ENCODE peak calls at places on chromosomes 16 and 17, in eight cellular contexts. X is SK-N-SH, Q is A549, R is HCT116, T is Panc1, S is K562, I is GM12878, B is HL-60. E is an unnamed sample.

GRCh38 chr17:77503293-77503655 is 362.5 kb downstream of the SEC14L1 start:
- DNase-seq in S (no peak), B (no peak), R (no peak), I (no peak), X (peak; percentile 41), T (no peak), Q (no peak), E (no peak)

GRCh38 chr17:7021993-7022778 is 664 bp upstream of the BCL6B start:
- DNase-seq in Q (peak; percentile 95), I (no peak), S (peak; percentile 68), X (peak; percentile 92), R (no peak), B (no peak), T (no peak), E (peak; percentile 90)

GRCh38 chr16:30503403-30504296 is 22.7 kb downstream of the ZNF768 start:
- DNase-seq in S (no peak), I (no peak), T (no peak), X (no peak), Q (no peak), R (no peak), B (no peak), E (no peak)

GRCh38 chr16:21267298-21267697 is 10.8 kb downstream of the CRYM start:
- DNase-seq in S (no peak), B (no peak), T (no peak), I (no peak), R (no peak), X (no peak), Q (no peak), E (no peak)

GRCh38 chr17:12349297-12349696 is 316.4 kb upstream of the MYOCD start:
- DNase-seq in S (no peak), T (no peak), R (no peak), B (no peak), X (no peak), I (no peak), Q (no peak), E (no peak)

GRCh38 chr17:4899341-4900230 is at the start of gene C17orf107:
- DNase-seq in B (peak; percentile 77), Q (no peak), R (no peak), S (no peak), I (no peak), X (no peak), T (no peak), E (peak; percentile 92)

GRCh38 chr17:7352559-7352889 is 562 bp downstream of the KCTD11 start:
- DNase-seq in Q (no peak), B (no peak), S (no peak), I (no peak), T (no peak), X (no peak), R (no peak), E (no peak)

GRCh38 chr16:64654137-64654652 is 467.7 kb downstream of the CDH11 start:
- DNase-seq in B (no peak), Q (no peak), T (no peak), S (no peak), X (no peak), I (no peak), R (no peak), E (no peak)

GRCh38 chr17:5425826-5426225 is 5.8 kb downstream of the RPAIN start:
- DNase-seq in S (no peak), R (no peak), T (no peak), Q (no peak), X (no peak), B (no peak), I (no peak), E (no peak)

GRCh38 chr17:79654960-79655382 is 44.1 kb upstream of the RBFOX3 start:
- DNase-seq in X (peak; percentile 17), B (no peak), S (no peak), R (no peak), I (no peak), Q (no peak), T (no peak), E (no peak)

GRCh38 chr16:22023505-22023904 is 15.6 kb downstream of the MOSMO start:
- DNase-seq in I (peak; percentile 44), X (no peak), Q (no peak), R (no peak), B (no peak), T (no peak), S (no peak), E (peak; percentile 12)

GRCh38 chr16:88334517-88335149 is 48.1 kb upstream of the ZNF469 start:
- DNase-seq in X (no peak), B (no peak), S (no peak), Q (no peak), T (no peak), I (no peak), R (no peak), E (no peak)

GRCh38 chr16:1180772-1181714 is 28.1 kb downstream of the CACNA1H start:
- DNase-seq in X (no peak), I (no peak), Q (no peak), B (no peak), T (no peak), R (no peak), S (no peak), E (no peak)

GRCh38 chr17:65228734-65229390 is 91.7 kb downstream of the RGS9 start:
- DNase-seq in Q (no peak), I (peak; percentile 89), T (no peak), B (no peak), X (peak; percentile 90), R (peak; percentile 28), S (peak; percentile 37), E (no peak)

GRCh38 chr16:67883872-67884261 is 818 bp upstream of the NRN1L start:
- DNase-seq in I (no peak), S (peak; percentile 76), X (peak; percentile 90), Q (peak; percentile 92), T (no peak), B (no peak), R (peak; percentile 29), E (peak; percentile 90)

GRCh38 chr16:81443688-81444447 is 740 bp upstream of the CMIP start:
- DNase-seq in Q (no peak), X (no peak), S (no peak), I (no peak), B (no peak), R (no peak), T (no peak), E (peak; percentile 54)
- TF ChIP-seq REST in Q (no peak), X (no peak), S (no peak), I (no peak), B (no peak), R (no peak), T (no peak), E (no peak)

GRCh38 chr17:36686123-36686669 is 84.8 kb downstream of the MRM1 start:
- DNase-seq in I (no peak), Q (no peak), T (no peak), B (no peak), X (no peak), R (no peak), S (no peak), E (no peak)
- TF ChIP-seq REST in I (no peak), Q (no peak), T (no peak), B (no peak), X (no peak), R (no peak), S (no peak), E (no peak)

GRCh38 chr16:80161799-80162380 is 378.9 kb upstream of the DYNLRB2 start:
- DNase-seq in X (peak; percentile 9), T (no peak), I (no peak), B (no peak), R (no peak), Q (no peak), S (no peak), E (no peak)

DNA sequence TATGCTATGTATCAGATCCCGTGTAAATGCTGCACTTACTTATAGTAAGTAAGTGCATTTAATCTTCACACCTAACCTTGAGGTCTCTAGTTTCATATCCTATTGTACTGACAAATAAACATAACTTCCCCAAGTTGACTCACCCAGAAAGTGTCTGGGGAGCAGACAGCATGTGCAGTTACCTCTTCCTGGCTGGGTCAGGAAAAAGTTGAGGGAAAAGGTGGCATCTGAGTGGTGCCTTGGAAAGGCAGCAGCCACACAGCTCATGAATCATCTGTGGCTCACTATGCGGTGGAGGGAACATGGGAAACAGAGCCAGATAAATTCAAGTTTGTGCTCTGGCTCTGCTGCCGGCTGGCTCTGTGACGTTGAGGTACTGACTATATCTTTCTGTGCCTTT is 382.0 kb upstream of the DYNLRB2 start:
- DNase-seq in S (no peak), Q (peak; percentile 12), T (no peak), I (no peak), R (no peak), X (no peak), B (no peak), E (no peak)
- TF ChIP-seq REST in S (no peak), Q (no peak), T (no peak), I (no peak), R (no peak), X (no peak), B (no peak), E (no peak)

DNA sequence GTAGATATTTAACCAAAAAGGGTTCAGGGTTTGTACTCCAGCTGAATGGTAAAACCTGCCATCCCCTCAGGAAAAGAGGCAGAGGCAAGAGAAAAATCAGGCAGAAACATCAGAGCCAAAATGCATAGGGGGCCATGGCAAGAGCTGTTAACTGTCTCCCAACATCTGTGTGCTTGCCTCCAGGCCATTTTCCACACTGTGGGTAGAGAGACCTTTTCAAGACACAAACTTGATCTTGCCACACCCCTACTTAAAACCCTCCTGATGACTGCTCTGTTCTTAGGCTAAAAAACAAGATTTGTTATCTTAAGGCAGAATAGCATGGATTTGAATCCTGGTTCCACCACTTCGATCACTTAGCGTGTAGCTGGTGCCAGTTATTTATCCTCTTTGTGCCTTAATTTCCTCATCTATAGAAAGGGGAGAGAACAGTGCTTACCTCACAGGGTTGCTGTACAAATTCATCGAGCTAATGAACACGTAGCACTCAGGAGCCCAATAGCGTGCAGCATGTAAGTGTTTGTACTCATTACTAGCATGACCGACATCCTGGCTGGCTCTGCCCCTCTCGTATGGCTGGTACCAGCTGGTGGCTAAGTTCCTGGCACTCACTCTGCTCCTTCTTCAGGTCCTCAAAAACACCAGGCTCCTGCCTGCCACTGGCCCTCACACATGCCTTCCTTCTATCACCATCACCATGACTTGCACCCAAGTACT is 25.8 kb downstream of the STAT3 start:
- DNase-seq in X (no peak), T (no peak), I (no peak), R (no peak), S (no peak), B (no peak), Q (no peak), E (no peak)
- TF ChIP-seq REST in X (no peak), T (no peak), I (no peak), R (no peak), S (no peak), B (no peak), Q (no peak), E (no peak)

DNA sequence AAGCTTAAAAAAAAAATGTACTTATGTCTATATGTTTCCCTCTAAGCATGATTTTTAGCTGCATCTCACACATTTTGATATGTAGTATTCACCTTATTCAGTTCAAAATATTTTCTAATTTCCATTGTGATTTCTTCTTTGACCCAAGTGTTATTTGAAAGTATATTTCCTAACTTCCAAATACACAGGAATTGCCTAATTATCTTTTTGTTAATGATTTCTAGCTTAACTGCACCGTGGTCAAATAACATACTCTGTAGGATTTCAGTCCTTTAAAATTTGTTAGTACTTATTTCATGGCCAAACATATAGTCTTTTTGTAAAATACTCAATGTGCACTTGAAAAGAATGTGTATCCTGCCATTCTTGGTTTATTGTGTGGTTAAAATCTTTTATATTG is 11.3 kb downstream of the TMEM220 start:
- DNase-seq in Q (no peak), X (no peak), T (no peak), S (no peak), B (no peak), I (no peak), R (no peak), E (no peak)
- TF ChIP-seq REST in Q (no peak), X (no peak), T (no peak), S (no peak), B (no peak), I (no peak), R (no peak), E (no peak)